ENCODE peak calls at places on chromosomes 2 and 18, in four cellular contexts. I is A549, K is GM23338, Q is Panc1. U is an unnamed sample.

GRCh38 chr2:73971722-73972121 is 13.0 kb upstream of the TET3 start:
- DNase-seq in I (no peak), K (no peak), Q (no peak), U (no peak)

GRCh38 chr18:67282796-67283195 is 233.7 kb downstream of the DSEL start:
- DNase-seq in I (no peak), K (peak), Q (no peak), U (no peak)

GRCh38 chr2:226489765-226490164 is 309.9 kb downstream of the IRS1 start:
- DNase-seq in I (peak), K (no peak), Q (no peak), U (no peak)

GRCh38 chr2:127609031-127609751 is 36.8 kb upstream of the GPR17 start:
- DNase-seq in I (no peak), K (no peak), Q (no peak), U (no peak)

GRCh38 chr2:63654959-63655358 is 66.2 kb downstream of the MDH1 start:
- DNase-seq in I (no peak), K (no peak), Q (no peak), U (no peak)

GRCh38 chr2:38465789-38466127 is 88.7 kb upstream of the ATL2 start:
- DNase-seq in I (peak), K (peak), Q (peak), U (peak)

GRCh38 chr2:143219266-143219665 is 90.0 kb downstream of the ARHGAP15 start:
- DNase-seq in I (no peak), K (no peak), Q (no peak), U (no peak)

GRCh38 chr2:188478724-188479123 is 187.1 kb downstream of the GULP1 start:
- DNase-seq in I (no peak), K (peak), Q (no peak), U (no peak)

GRCh38 chr2:167134381-167135072 is 246.2 kb downstream of the XIRP2 start:
- DNase-seq in I (peak), K (no peak), Q (peak), U (no peak)

GRCh38 chr2:53987336-53987921 is 16.6 kb upstream of the PSME4 start:
- DNase-seq in I (no peak), K (no peak), Q (no peak), U (no peak)

GRCh38 chr2:3170792-3171455 is 206.7 kb downstream of the EIPR1 start:
- DNase-seq in I (no peak), K (no peak), Q (no peak), U (no peak)

GRCh38 chr2:213216461-213216860 is 65.0 kb upstream of the IKZF2 start:
- DNase-seq in I (no peak), K (no peak), Q (no peak), U (no peak)

GRCh38 chr2:187549951-187550555 is 4.2 kb downstream of the TFPI start:
- DNase-seq in I (no peak), K (no peak), Q (no peak), U (no peak)

GRCh38 chr2:70514612-70515055 is 39.0 kb downstream of the TGFA start:
- DNase-seq in I (no peak), K (no peak), Q (no peak), U (no peak)

GRCh38 chr2:42376758-42377157 is 15.7 kb upstream of the COX7A2L start:
- DNase-seq in I (no peak), K (no peak), Q (no peak), U (no peak)

GRCh38 chr18:32553640-32554039 is 83.0 kb upstream of the GAREM1 start:
- DNase-seq in I (no peak), K (no peak), Q (no peak), U (no peak)

GRCh38 chr18:22378672-22379282 is 38.9 kb downstream of the CTAGE1 start:
- DNase-seq in I (peak), K (peak), Q (no peak), U (peak)

GRCh38 chr2:88753833-88754584 is 62.5 kb downstream of the RPIA start:
- DNase-seq in I (no peak), K (peak), Q (no peak), U (no peak)

GRCh38 chr2:156918410-156918809 is 339.1 kb upstream of the GALNT5 start:
- DNase-seq in I (no peak), K (peak), Q (no peak), U (no peak)

GRCh38 chr2:84748339-84748738 is 132.5 kb downstream of the TRABD2A start:
- DNase-seq in I (no peak), K (no peak), Q (no peak), U (no peak)

GRCh38 chr2:160741815-160742214 is 248.2 kb upstream of the RBMS1 start:
- DNase-seq in I (no peak), K (no peak), Q (no peak), U (no peak)

GRCh38 chr2:23584054-23584745 is 199.2 kb downstream of the KLHL29 start:
- DNase-seq in I (no peak), K (no peak), Q (no peak), U (no peak)

GRCh38 chr18:9328776-9329175 is 5.8 kb upstream of the TWSG1 start:
- DNase-seq in I (no peak), K (no peak), Q (no peak), U (no peak)

GRCh38 chr2:71776227-71776626 is 322.9 kb downstream of the DYSF start:
- DNase-seq in I (no peak), K (no peak), Q (no peak), U (no peak)

GRCh38 chr2:64114063-64114911 is 29.9 kb downstream of the PELI1 start:
- DNase-seq in I (no peak), K (peak), Q (no peak), U (no peak)

GRCh38 chr2:210226186-210226585 is 939 bp upstream of the ACADL start:
- DNase-seq in I (no peak), K (no peak), Q (no peak), U (no peak)

GRCh38 chr2:210225461-210225798 is 183 bp upstream of the ACADL start:
- DNase-seq in I (no peak), K (no peak), Q (no peak), U (no peak)

GRCh38 chr2:210222607-210223006 is 2.6 kb downstream of the ACADL start:
- DNase-seq in I (no peak), K (no peak), Q (no peak), U (no peak)

GRCh38 chr2:210227689-210228088 is 2.4 kb upstream of the ACADL start:
- DNase-seq in I (no peak), K (no peak), Q (no peak), U (no peak)

GRCh38 chr2:210224660-210225460 is at the start of gene ACADL:
- DNase-seq in I (peak), K (peak), Q (no peak), U (peak)
- TF ChIP-seq REST in I (no peak), K (no peak), Q (no peak), U (no peak)

GRCh38 chr2:207935991-207936370 is 89.3 kb downstream of the PLEKHM3 start:
- DNase-seq in I (no peak), K (no peak), Q (no peak), U (no peak)
- TF ChIP-seq REST in I (no peak), K (no peak), Q (no peak), U (no peak)

GRCh38 chr2:241314181-241314932 is 1.1 kb downstream of the HDLBP start:
- DNase-seq in I (peak), K (peak), Q (no peak), U (no peak)

GRCh38 chr2:241315879-241316700 is at the start of gene SEPTIN2:
- DNase-seq in I (peak), K (peak), Q (no peak), U (peak)

GRCh38 chr2:241316825-241317224 is 1.1 kb downstream of the SEPTIN2 start:
- DNase-seq in I (no peak), K (no peak), Q (no peak), U (no peak)

GRCh38 chr2:241314933-241315182 is 614 bp downstream of the HDLBP start:
- DNase-seq in I (no peak), K (no peak), Q (no peak), U (no peak)

DNA sequence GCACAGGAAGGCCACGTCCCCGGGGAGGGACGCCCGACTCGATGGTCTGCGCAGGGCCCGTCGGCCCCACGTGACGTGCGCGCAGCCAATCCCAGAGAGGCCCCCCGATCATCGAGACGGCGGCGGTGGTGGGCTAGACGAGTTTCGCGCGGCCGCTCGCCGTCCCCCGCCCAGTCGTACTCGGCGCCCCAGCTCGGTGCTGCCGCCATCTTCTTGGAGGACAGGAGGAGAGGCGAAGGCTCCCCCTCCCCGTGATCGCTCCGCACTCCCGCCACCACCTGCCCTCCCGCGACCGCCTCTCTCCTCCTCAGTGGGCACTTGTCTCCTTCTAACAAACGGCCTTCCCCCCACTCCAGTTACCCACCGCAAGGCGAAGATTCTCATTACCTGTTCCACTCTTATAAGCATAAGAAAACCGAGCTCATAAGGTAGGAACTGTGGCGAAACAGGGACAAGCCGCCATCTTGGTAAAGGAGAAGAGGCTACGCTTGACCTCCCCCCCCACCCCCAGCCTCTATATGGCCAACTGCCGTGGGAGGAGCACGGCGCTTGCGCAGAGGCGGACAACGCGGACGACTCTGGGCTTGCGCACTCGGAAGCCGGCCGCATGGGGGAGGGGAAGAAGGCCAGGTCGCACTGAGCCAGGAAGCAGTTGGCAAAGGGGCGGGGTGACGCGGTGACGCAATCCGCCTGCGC is at the start of gene HDLBP:
- DNase-seq in I (peak), K (peak), Q (peak), U (peak)
- TF ChIP-seq REST in I (no peak), K (no peak), Q (peak), U (no peak)

GRCh38 chr18:11095211-11095610 is 54.2 kb downstream of the PIEZO2 start:
- DNase-seq in I (no peak), K (no peak), Q (no peak), U (no peak)

GRCh38 chr18:11096411-11096810 is 53.0 kb downstream of the PIEZO2 start:
- DNase-seq in I (no peak), K (no peak), Q (no peak), U (no peak)

GRCh38 chr18:11096839-11097750 is 52.3 kb downstream of the PIEZO2 start:
- DNase-seq in I (no peak), K (no peak), Q (no peak), U (no peak)

GRCh38 chr18:11091746-11092145 is 57.6 kb downstream of the PIEZO2 start:
- DNase-seq in I (no peak), K (no peak), Q (no peak), U (no peak)

GRCh38 chr18:11095674-11096293 is 53.6 kb downstream of the PIEZO2 start:
- DNase-seq in I (no peak), K (no peak), Q (no peak), U (no peak)
- TF ChIP-seq REST in I (no peak), K (no peak), Q (no peak), U (no peak)

U was measured in K562.